ENCODE peak calls at places on chromosome 16, in seven cellular contexts. One of them, this sample, is unnamed.

GRCh38 chr16:4192206-4192605 is 49.7 kb downstream of the SRL start:
- DNase-seq in HEK293T: no peak
- DNase-seq in anterior cingulate cortex: no peak
- DNase-seq in activated CD4-positive, CD25-positive, alpha-beta regulatory T cell: no peak
- DNase-seq in T-helper 2 cell: no peak
- DNase-seq in NB4: no peak
- DNase-seq in CD8-positive, alpha-beta memory T cell: no peak
- DNase-seq in this sample: no peak

GRCh38 chr16:86874141-86874540 is 295.8 kb downstream of the FOXL1 start:
- DNase-seq in HEK293T: peak
- DNase-seq in anterior cingulate cortex: no peak
- DNase-seq in activated CD4-positive, CD25-positive, alpha-beta regulatory T cell: no peak
- DNase-seq in T-helper 2 cell: no peak
- DNase-seq in NB4: peak
- DNase-seq in CD8-positive, alpha-beta memory T cell: no peak
- DNase-seq in this sample: peak

GRCh38 chr16:56814537-56815432 is 50.2 kb upstream of the SLC12A3 start:
- DNase-seq in HEK293T: no peak
- DNase-seq in anterior cingulate cortex: no peak
- DNase-seq in activated CD4-positive, CD25-positive, alpha-beta regulatory T cell: no peak
- DNase-seq in T-helper 2 cell: no peak
- DNase-seq in NB4: no peak
- DNase-seq in CD8-positive, alpha-beta memory T cell: no peak
- DNase-seq in this sample: no peak

GRCh38 chr16:71303938-71304337 is 14.7 kb upstream of the CMTR2 start:
- DNase-seq in HEK293T: no peak
- DNase-seq in anterior cingulate cortex: no peak
- DNase-seq in activated CD4-positive, CD25-positive, alpha-beta regulatory T cell: no peak
- DNase-seq in T-helper 2 cell: no peak
- DNase-seq in NB4: no peak
- DNase-seq in CD8-positive, alpha-beta memory T cell: no peak
- DNase-seq in this sample: peak

GRCh38 chr16:11402051-11402744 is 56.9 kb downstream of the RMI2 start:
- DNase-seq in HEK293T: no peak
- DNase-seq in anterior cingulate cortex: no peak
- DNase-seq in activated CD4-positive, CD25-positive, alpha-beta regulatory T cell: no peak
- DNase-seq in T-helper 2 cell: no peak
- DNase-seq in NB4: no peak
- DNase-seq in CD8-positive, alpha-beta memory T cell: no peak
- DNase-seq in this sample: no peak

GRCh38 chr16:80046848-80047247 is 446.3 kb upstream of the MAF start:
- DNase-seq in HEK293T: no peak
- DNase-seq in anterior cingulate cortex: no peak
- DNase-seq in activated CD4-positive, CD25-positive, alpha-beta regulatory T cell: no peak
- DNase-seq in T-helper 2 cell: no peak
- DNase-seq in NB4: no peak
- DNase-seq in CD8-positive, alpha-beta memory T cell: no peak
- DNase-seq in this sample: no peak

GRCh38 chr16:48113471-48113870 is 42.3 kb downstream of the ABCC12 start:
- DNase-seq in HEK293T: no peak
- DNase-seq in anterior cingulate cortex: no peak
- DNase-seq in activated CD4-positive, CD25-positive, alpha-beta regulatory T cell: no peak
- DNase-seq in T-helper 2 cell: no peak
- DNase-seq in NB4: no peak
- DNase-seq in CD8-positive, alpha-beta memory T cell: no peak
- DNase-seq in this sample: no peak

GRCh38 chr16:27405546-27406451 is 3.8 kb downstream of the IL21R start:
- DNase-seq in HEK293T: no peak
- DNase-seq in anterior cingulate cortex: no peak
- DNase-seq in activated CD4-positive, CD25-positive, alpha-beta regulatory T cell: no peak
- DNase-seq in T-helper 2 cell: peak
- DNase-seq in NB4: no peak
- DNase-seq in CD8-positive, alpha-beta memory T cell: no peak
- DNase-seq in this sample: no peak

GRCh38 chr16:86725401-86725800 is 147.1 kb downstream of the FOXL1 start:
- DNase-seq in HEK293T: no peak
- DNase-seq in anterior cingulate cortex: no peak
- DNase-seq in activated CD4-positive, CD25-positive, alpha-beta regulatory T cell: no peak
- DNase-seq in T-helper 2 cell: no peak
- DNase-seq in NB4: no peak
- DNase-seq in CD8-positive, alpha-beta memory T cell: no peak
- DNase-seq in this sample: no peak

GRCh38 chr16:263182-263774 is 12.5 kb downstream of the RGS11 start:
- DNase-seq in HEK293T: no peak
- DNase-seq in anterior cingulate cortex: no peak
- DNase-seq in activated CD4-positive, CD25-positive, alpha-beta regulatory T cell: no peak
- DNase-seq in T-helper 2 cell: no peak
- DNase-seq in NB4: no peak
- DNase-seq in CD8-positive, alpha-beta memory T cell: no peak
- DNase-seq in this sample: no peak

GRCh38 chr16:30780549-30780948 is 6.5 kb downstream of the ZNF629 start:
- DNase-seq in HEK293T: no peak
- DNase-seq in anterior cingulate cortex: no peak
- DNase-seq in activated CD4-positive, CD25-positive, alpha-beta regulatory T cell: no peak
- DNase-seq in T-helper 2 cell: no peak
- DNase-seq in NB4: peak
- DNase-seq in CD8-positive, alpha-beta memory T cell: no peak
- DNase-seq in this sample: no peak

GRCh38 chr16:50359626-50360025 is 9.2 kb downstream of the BRD7 start:
- DNase-seq in HEK293T: no peak
- DNase-seq in anterior cingulate cortex: no peak
- DNase-seq in activated CD4-positive, CD25-positive, alpha-beta regulatory T cell: no peak
- DNase-seq in T-helper 2 cell: no peak
- DNase-seq in NB4: no peak
- DNase-seq in CD8-positive, alpha-beta memory T cell: no peak
- DNase-seq in this sample: no peak

GRCh38 chr16:31707743-31708335 is 165.8 kb upstream of the ZNF267 start:
- DNase-seq in HEK293T: no peak
- DNase-seq in anterior cingulate cortex: no peak
- DNase-seq in activated CD4-positive, CD25-positive, alpha-beta regulatory T cell: no peak
- DNase-seq in T-helper 2 cell: no peak
- DNase-seq in NB4: no peak
- DNase-seq in CD8-positive, alpha-beta memory T cell: no peak
- DNase-seq in this sample: no peak

GRCh38 chr16:54171855-54172537 is 114.6 kb downstream of the IRX3 start:
- DNase-seq in HEK293T: no peak
- DNase-seq in anterior cingulate cortex: no peak
- DNase-seq in activated CD4-positive, CD25-positive, alpha-beta regulatory T cell: no peak
- DNase-seq in T-helper 2 cell: no peak
- DNase-seq in NB4: peak
- DNase-seq in CD8-positive, alpha-beta memory T cell: no peak
- DNase-seq in this sample: no peak

GRCh38 chr16:55494994-55495421 is 13.9 kb upstream of the LPCAT2 start:
- DNase-seq in HEK293T: no peak
- DNase-seq in anterior cingulate cortex: no peak
- DNase-seq in activated CD4-positive, CD25-positive, alpha-beta regulatory T cell: no peak
- DNase-seq in T-helper 2 cell: no peak
- DNase-seq in NB4: peak
- DNase-seq in CD8-positive, alpha-beta memory T cell: no peak
- DNase-seq in this sample: no peak

GRCh38 chr16:50213939-50214519 is 52.3 kb upstream of the ADCY7 start:
- DNase-seq in HEK293T: no peak
- DNase-seq in anterior cingulate cortex: no peak
- DNase-seq in activated CD4-positive, CD25-positive, alpha-beta regulatory T cell: no peak
- DNase-seq in T-helper 2 cell: no peak
- DNase-seq in NB4: peak
- DNase-seq in CD8-positive, alpha-beta memory T cell: no peak
- DNase-seq in this sample: peak

GRCh38 chr16:75256871-75257343 is 5.5 kb upstream of the BCAR1 start:
- DNase-seq in HEK293T: no peak
- DNase-seq in anterior cingulate cortex: no peak
- DNase-seq in activated CD4-positive, CD25-positive, alpha-beta regulatory T cell: no peak
- DNase-seq in T-helper 2 cell: no peak
- DNase-seq in NB4: no peak
- DNase-seq in CD8-positive, alpha-beta memory T cell: no peak
- DNase-seq in this sample: no peak

GRCh38 chr16:11560701-11561439 is 25.8 kb downstream of the LITAF start:
- DNase-seq in HEK293T: peak
- DNase-seq in anterior cingulate cortex: no peak
- DNase-seq in activated CD4-positive, CD25-positive, alpha-beta regulatory T cell: peak
- DNase-seq in T-helper 2 cell: peak
- DNase-seq in NB4: no peak
- DNase-seq in CD8-positive, alpha-beta memory T cell: peak
- DNase-seq in this sample: peak

GRCh38 chr16:84486551-84487235 is 17.8 kb downstream of the MEAK7 start:
- DNase-seq in HEK293T: peak
- DNase-seq in anterior cingulate cortex: no peak
- DNase-seq in activated CD4-positive, CD25-positive, alpha-beta regulatory T cell: no peak
- DNase-seq in T-helper 2 cell: no peak
- DNase-seq in NB4: no peak
- DNase-seq in CD8-positive, alpha-beta memory T cell: no peak
- DNase-seq in this sample: no peak

GRCh38 chr16:57514891-57515600 is 21.3 kb downstream of the CCDC102A start:
- DNase-seq in HEK293T: no peak
- DNase-seq in anterior cingulate cortex: no peak
- DNase-seq in activated CD4-positive, CD25-positive, alpha-beta regulatory T cell: no peak
- DNase-seq in T-helper 2 cell: no peak
- DNase-seq in NB4: no peak
- DNase-seq in CD8-positive, alpha-beta memory T cell: no peak
- DNase-seq in this sample: no peak

GRCh38 chr16:35746963-35747657 is 2287.7 kb downstream of the TP53TG3F start:
- DNase-seq in HEK293T: no peak
- DNase-seq in anterior cingulate cortex: no peak
- DNase-seq in activated CD4-positive, CD25-positive, alpha-beta regulatory T cell: no peak
- DNase-seq in T-helper 2 cell: no peak
- DNase-seq in NB4: no peak
- DNase-seq in CD8-positive, alpha-beta memory T cell: no peak
- DNase-seq in this sample: no peak

GRCh38 chr16:80824623-80825364 is 20.4 kb upstream of the CDYL2 start:
- DNase-seq in HEK293T: peak
- DNase-seq in anterior cingulate cortex: no peak
- DNase-seq in activated CD4-positive, CD25-positive, alpha-beta regulatory T cell: no peak
- DNase-seq in T-helper 2 cell: no peak
- DNase-seq in NB4: peak
- DNase-seq in CD8-positive, alpha-beta memory T cell: peak
- DNase-seq in this sample: no peak

GRCh38 chr16:1221628-1222552 is 3.2 kb downstream of the TPSG1 start:
- DNase-seq in HEK293T: no peak
- DNase-seq in anterior cingulate cortex: no peak
- DNase-seq in activated CD4-positive, CD25-positive, alpha-beta regulatory T cell: no peak
- DNase-seq in T-helper 2 cell: no peak
- DNase-seq in NB4: no peak
- DNase-seq in CD8-positive, alpha-beta memory T cell: no peak
- DNase-seq in this sample: no peak

GRCh38 chr16:27969574-27969973 is 93.9 kb downstream of the GSG1L start:
- DNase-seq in HEK293T: no peak
- DNase-seq in anterior cingulate cortex: no peak
- DNase-seq in activated CD4-positive, CD25-positive, alpha-beta regulatory T cell: no peak
- DNase-seq in T-helper 2 cell: no peak
- DNase-seq in NB4: no peak
- DNase-seq in CD8-positive, alpha-beta memory T cell: no peak
- DNase-seq in this sample: no peak

GRCh38 chr16:84585886-84586285 is 32.0 kb downstream of the COTL1 start:
- DNase-seq in HEK293T: peak
- DNase-seq in anterior cingulate cortex: no peak
- DNase-seq in activated CD4-positive, CD25-positive, alpha-beta regulatory T cell: no peak
- DNase-seq in T-helper 2 cell: no peak
- DNase-seq in NB4: no peak
- DNase-seq in CD8-positive, alpha-beta memory T cell: no peak
- DNase-seq in this sample: no peak

GRCh38 chr16:67963325-67964321 is 4.8 kb downstream of the SLC12A4 start:
- DNase-seq in HEK293T: no peak
- DNase-seq in anterior cingulate cortex: no peak
- DNase-seq in activated CD4-positive, CD25-positive, alpha-beta regulatory T cell: no peak
- DNase-seq in T-helper 2 cell: no peak
- DNase-seq in NB4: no peak
- DNase-seq in CD8-positive, alpha-beta memory T cell: no peak
- DNase-seq in this sample: no peak

GRCh38 chr16:13957197-13958078 is 37.5 kb downstream of the ERCC4 start:
- DNase-seq in HEK293T: peak
- DNase-seq in anterior cingulate cortex: peak
- DNase-seq in activated CD4-positive, CD25-positive, alpha-beta regulatory T cell: no peak
- DNase-seq in T-helper 2 cell: no peak
- DNase-seq in NB4: peak
- DNase-seq in CD8-positive, alpha-beta memory T cell: no peak
- DNase-seq in this sample: no peak

GRCh38 chr16:16778322-16778721 is 399.4 kb downstream of the NPIPA7 start:
- DNase-seq in HEK293T: no peak
- DNase-seq in anterior cingulate cortex: no peak
- DNase-seq in activated CD4-positive, CD25-positive, alpha-beta regulatory T cell: no peak
- DNase-seq in T-helper 2 cell: no peak
- DNase-seq in NB4: no peak
- DNase-seq in CD8-positive, alpha-beta memory T cell: no peak
- DNase-seq in this sample: no peak

GRCh38 chr16:57797526-57798266 is 4.6 kb downstream of the KIFC3 start:
- DNase-seq in HEK293T: no peak
- DNase-seq in anterior cingulate cortex: no peak
- DNase-seq in activated CD4-positive, CD25-positive, alpha-beta regulatory T cell: no peak
- DNase-seq in T-helper 2 cell: no peak
- DNase-seq in NB4: no peak
- DNase-seq in CD8-positive, alpha-beta memory T cell: no peak
- DNase-seq in this sample: no peak

This sample was measured in immature natural killer cell.